ENCODE peak calls at places on chromosomes 1 and 21, in five cellular contexts. J is prostate gland, Y is COLO829, F is T-helper 9 cell, O is thyroid gland. U is an unnamed sample.

GRCh38 chr1:56132520-56132919 is 446.8 kb downstream of the PLPP3 start:
- DNase-seq in F (no peak), Y (no peak), O (no peak), J (no peak), U (no peak)

GRCh38 chr1:53324728-53325297 is 3.1 kb downstream of the LRP8 start:
- DNase-seq in Y (no peak), J (no peak), F (no peak), O (peak; percentile 32), U (no peak)

GRCh38 chr1:226945106-226945857 is 5.2 kb downstream of the COQ8A start:
- DNase-seq in J (peak; percentile 22), O (peak; percentile 49), F (no peak), Y (no peak), U (no peak)

GRCh38 chr1:58739851-58740466 is 40.1 kb upstream of the MYSM1 start:
- DNase-seq in J (peak; percentile 55), F (no peak), Y (no peak), O (no peak), U (no peak)

GRCh38 chr21:45417256-45417950 is 12.4 kb downstream of the COL18A1 start:
- DNase-seq in F (no peak), J (no peak), Y (no peak), O (no peak), U (no peak)

GRCh38 chr1:229229721-229230135 is 41.2 kb upstream of the RAB4A start:
- DNase-seq in F (no peak), J (peak; percentile 85), O (peak; percentile 68), Y (no peak), U (no peak)

GRCh38 chr1:3763351-3764125 is 9.0 kb upstream of the SMIM1 start:
- DNase-seq in F (no peak), J (no peak), O (peak; percentile 43), Y (no peak), U (no peak)

GRCh38 chr1:183675883-183676282 is 22.8 kb upstream of the APOBEC4 start:
- DNase-seq in Y (no peak), O (no peak), J (no peak), F (no peak), U (no peak)

GRCh38 chr1:18940303-18941020 is 16.0 kb downstream of the IFFO2 start:
- DNase-seq in F (no peak), Y (no peak), J (no peak), O (no peak), U (no peak)

U was measured in keratinocyte.